ENCODE peak calls at places on chromosomes 1 and 21, in four cellular contexts. B is mammary epithelial cell, O is endodermal cell, G is H9. M is an unnamed sample.

GRCh38 chr1:172177849-172178248 is 242.6 kb upstream of the C1orf105 start:
- DNase-seq in B (no peak), O (no peak), G (no peak), M (no peak)

GRCh38 chr1:245790441-245790840 is 635.7 kb downstream of the KIF26B start:
- DNase-seq in B (no peak), O (no peak), G (no peak), M (no peak)

GRCh38 chr1:196418772-196419171 is 189.5 kb downstream of the KCNT2 start:
- DNase-seq in B (no peak), O (no peak), G (no peak), M (no peak)

GRCh38 chr1:38558476-38559179 is 300.9 kb downstream of the RRAGC start:
- DNase-seq in B (no peak), O (peak; percentile 85), G (peak; percentile 77), M (no peak)

GRCh38 chr1:103372866-103373265 is 152.6 kb upstream of the RNPC3 start:
- DNase-seq in B (no peak), O (no peak), G (no peak), M (no peak)

GRCh38 chr21:27143476-27143875 is 176.6 kb upstream of the ADAMTS5 start:
- DNase-seq in B (no peak), O (no peak), G (no peak), M (no peak)

GRCh38 chr1:152007047-152007446 is 13.4 kb upstream of the S100A10 start:
- DNase-seq in B (no peak), O (no peak), G (no peak), M (no peak)

GRCh38 chr1:172401907-172402306 is 18.6 kb upstream of the C1orf105 start:
- DNase-seq in B (no peak), O (peak; percentile 67), G (peak; percentile 57), M (no peak)

GRCh38 chr21:35294231-35294898 is 245.3 kb upstream of the RUNX1 start:
- DNase-seq in B (peak; percentile 96), O (peak; percentile 73), G (no peak), M (peak; percentile 38)

GRCh38 chr1:163897401-163898169 is 575.8 kb downstream of the NUF2 start:
- DNase-seq in B (no peak), O (no peak), G (no peak), M (no peak)

GRCh38 chr21:25563399-25564116 is 43.7 kb downstream of the MRPL39 start:
- DNase-seq in B (no peak), O (no peak), G (no peak), M (no peak)

GRCh38 chr21:23960769-23961168 is 1646.5 kb downstream of the MRPL39 start:
- DNase-seq in B (no peak), O (no peak), G (no peak), M (no peak)

GRCh38 chr1:236159704-236160539 is 17.6 kb downstream of the GPR137B start:
- DNase-seq in B (no peak), O (no peak), G (no peak), M (no peak)

GRCh38 chr1:79790950-79791349 is 784.4 kb upstream of the ADGRL4 start:
- DNase-seq in B (no peak), O (no peak), G (no peak), M (no peak)

GRCh38 chr1:88985033-88985432 is 7.4 kb downstream of the KYAT3 start:
- DNase-seq in B (peak; percentile 94), O (no peak), G (no peak), M (no peak)

GRCh38 chr1:159473335-159473734 is 33.8 kb downstream of the OR10J1 start:
- DNase-seq in B (no peak), O (no peak), G (no peak), M (no peak)

GRCh38 chr1:156346636-156347035 is 8.3 kb downstream of the TSACC start:
- DNase-seq in B (no peak), O (no peak), G (no peak), M (no peak)

GRCh38 chr1:232486006-232486405 is 143.9 kb downstream of the SIPA1L2 start:
- DNase-seq in B (no peak), O (no peak), G (no peak), M (no peak)

GRCh38 chr1:76136894-76137293 is 62.3 kb downstream of the ST6GALNAC3 start:
- DNase-seq in B (no peak), O (no peak), G (no peak), M (no peak)

GRCh38 chr1:16145988-16146887 is 9.6 kb downstream of the EPHA2 start:
- DNase-seq in B (peak; percentile 72), O (peak; percentile 97), G (peak; percentile 93), M (no peak)

GRCh38 chr1:59361766-59362165 is 64.9 kb downstream of the FGGY start:
- DNase-seq in B (no peak), O (no peak), G (no peak), M (no peak)

GRCh38 chr1:205842177-205842576 is 7.8 kb downstream of the PM20D1 start:
- DNase-seq in B (no peak), O (no peak), G (no peak), M (no peak)

GRCh38 chr1:178066904-178067531 is 26.9 kb upstream of the RASAL2 start:
- DNase-seq in B (no peak), O (no peak), G (no peak), M (no peak)

GRCh38 chr1:47917696-47918095 is 79.5 kb downstream of the TRABD2B start:
- DNase-seq in B (no peak), O (no peak), G (no peak), M (no peak)

GRCh38 chr1:107831921-107832320 is 133.1 kb downstream of the VAV3 start:
- DNase-seq in B (no peak), O (no peak), G (no peak), M (no peak)

GRCh38 chr1:84689514-84690396 is 506 bp downstream of the SSX2IP start:
- DNase-seq in B (no peak), O (peak; percentile 84), G (peak; percentile 53), M (peak; percentile 36)

GRCh38 chr1:198681247-198681646 is 42.4 kb downstream of the PTPRC start:
- DNase-seq in B (no peak), O (no peak), G (no peak), M (no peak)

GRCh38 chr1:242770366-242770765 is 245.9 kb upstream of the PLD5 start:
- DNase-seq in B (peak; percentile 12), O (no peak), G (no peak), M (no peak)

GRCh38 chr1:11294951-11295350 is 22.0 kb downstream of the UBIAD1 start:
- DNase-seq in B (no peak), O (no peak), G (no peak), M (no peak)

GRCh38 chr1:19563336-19564097 is 78.2 kb upstream of the CAPZB start:
- DNase-seq in B (peak; percentile 29), O (no peak), G (no peak), M (no peak)

GRCh38 chr1:186442651-186443114 is 18.2 kb downstream of the PDC start:
- DNase-seq in B (peak; percentile 27), O (no peak), G (no peak), M (no peak)

GRCh38 chr1:8976338-8976737 is 30.7 kb downstream of the CA6 start:
- DNase-seq in B (no peak), O (no peak), G (no peak), M (no peak)

GRCh38 chr1:65812065-65812464 is 19.4 kb downstream of the PDE4B start:
- DNase-seq in B (peak; percentile 74), O (peak; percentile 50), G (no peak), M (peak; percentile 98)

GRCh38 chr1:66464802-66465201 is 69.2 kb upstream of the SGIP1 start:
- DNase-seq in B (peak; percentile 93), O (no peak), G (no peak), M (no peak)

GRCh38 chr1:223363856-223364684 is at the start of gene SUSD4:
- DNase-seq in B (no peak), O (peak; percentile 87), G (peak; percentile 83), M (peak; percentile 86)

GRCh38 chr1:111538343-111539035 is 35.1 kb upstream of the ADORA3 start:
- DNase-seq in B (peak; percentile 12), O (no peak), G (no peak), M (no peak)

DNA sequence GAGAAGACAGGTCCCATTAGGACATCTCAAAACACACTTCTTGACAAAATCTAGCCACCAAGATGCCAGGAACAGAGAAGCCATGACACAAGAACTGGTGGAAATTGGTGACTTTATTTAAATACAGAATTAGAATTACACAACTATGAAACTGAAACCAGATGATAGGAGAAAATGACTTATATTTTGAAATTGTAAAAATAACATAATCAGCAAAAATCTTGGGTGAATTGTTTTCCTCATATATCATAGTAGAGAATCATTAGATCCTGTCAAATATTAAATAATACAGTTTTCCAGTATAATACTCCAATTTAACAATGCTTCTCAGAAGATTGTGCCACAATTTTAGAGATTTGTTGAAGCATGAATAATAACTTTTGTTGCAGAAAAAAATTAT is 81.5 kb upstream of the MROH9 start:
- DNase-seq in B (no peak), O (no peak), G (no peak), M (peak; percentile 42)
- H3K9ac ChIP-seq in B (no peak overlapping the region), O (no peak overlapping the region), G (no peak overlapping the region), M (no peak overlapping the region)

GRCh38 chr1:211326140-211326527 is 499 bp upstream of the TRAF5 start:
- DNase-seq in B (no peak), O (no peak), G (no peak), M (no peak)
- H3K9ac ChIP-seq in B (no peak overlapping the region), O (no peak overlapping the region), G (no peak overlapping the region), M (peak overlapping the region; percentile 54)

DNA sequence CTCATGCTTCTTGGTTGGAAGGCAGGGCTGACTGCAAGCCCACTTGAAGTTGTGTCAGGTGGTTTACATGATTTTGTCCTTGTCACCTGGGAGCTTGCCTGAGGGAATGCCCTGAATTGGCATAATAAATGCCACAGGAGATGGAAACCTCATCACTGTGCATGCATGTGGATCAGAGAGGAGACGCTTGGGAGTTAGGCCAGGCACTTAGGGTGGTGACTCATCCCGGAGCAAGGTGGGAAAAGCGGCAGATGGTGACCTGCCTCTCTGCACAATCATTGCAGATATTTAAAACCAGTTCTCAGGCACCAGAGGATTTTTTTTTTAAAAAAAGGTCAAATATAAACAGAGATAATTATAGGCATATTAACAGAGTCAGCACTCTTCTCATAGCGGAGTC is 202.2 kb upstream of the KIAA0040 start:
- DNase-seq in B (no peak), O (no peak), G (no peak), M (no peak)
- H3K9ac ChIP-seq in B (no peak overlapping the region), O (no peak overlapping the region), G (no peak overlapping the region), M (no peak overlapping the region)

DNA sequence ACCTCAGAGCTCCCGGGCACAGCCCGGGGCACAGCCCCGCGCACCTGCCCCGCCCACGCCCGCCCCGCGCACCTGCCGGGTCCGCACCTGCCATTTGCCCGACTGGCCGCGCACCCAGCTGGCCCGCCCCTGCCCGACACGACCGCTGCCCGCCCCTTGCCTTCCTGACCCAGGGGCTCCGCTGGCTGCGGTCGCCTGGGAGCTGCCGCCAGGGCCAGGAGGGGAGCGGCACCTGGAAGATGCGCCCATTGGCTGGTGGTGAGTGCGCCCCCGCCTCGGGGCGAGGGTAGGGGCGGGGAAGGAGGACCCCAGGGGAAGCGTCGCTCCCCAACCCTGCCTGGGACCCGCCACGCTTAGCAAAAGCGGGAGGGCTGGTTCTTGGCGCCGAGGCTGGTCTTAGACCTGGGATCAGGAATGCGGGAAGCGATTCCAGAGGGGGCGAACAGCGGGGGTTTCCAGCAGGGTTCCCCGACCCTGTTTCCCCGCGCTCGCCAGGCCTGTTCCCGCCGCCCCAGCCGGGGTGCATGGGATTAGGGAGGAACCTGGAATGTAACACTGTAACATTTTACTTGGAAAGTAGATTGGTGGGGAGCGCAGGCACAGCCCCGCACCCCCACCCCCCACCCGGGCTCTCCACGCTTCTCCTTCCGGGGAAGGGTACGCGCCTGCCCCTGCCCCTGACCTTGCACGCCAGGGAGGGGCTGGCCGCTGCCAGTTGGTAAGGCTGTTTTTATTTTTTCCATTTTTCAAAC is at the start of gene FAM3B:
- DNase-seq in B (no peak), O (peak; percentile 91), G (peak; percentile 84), M (no peak)
- H3K9ac ChIP-seq in B (no peak within 1 kb of the TSS), O (no peak within 1 kb of the TSS), G (no peak within 1 kb of the TSS), M (no peak within 1 kb of the TSS)